ENCODE peak calls at places on chromosomes 5 and 9, in ten cellular contexts. T is hypothalamus; H is NCI-H774; M is stimulated activated CD8-positive, alpha-beta memory T cell treated with anti-CD3 and anti-CD28 coated beads, Interleukin-15, amount 100 ng/mL, for 24 hours; J is substantia nigra; E is activated CD8-positive, alpha-beta memory T cell treated with anti-CD3 and anti-CD28 coated beads for 1 hour; C is neural progenitor cell; R is mesendoderm; O is kidney tubule cell; F is HFF-Myc. D is an unnamed sample.
A peak's percentile ranks its signal among the peaks of the same experiment; 100 is the strongest.

GRCh38 chr9:89954229-89954628 is 349.4 kb downstream of the GADD45G start:
- DNase-seq in F (no peak), J (no peak), R (no peak), M (no peak), E (no peak), H (no peak), T (no peak), O (no peak), C (no peak), D (no peak)

GRCh38 chr5:103774736-103775135 is 212.1 kb upstream of the NUDT12 start:
- DNase-seq in O (peak; percentile 70), E (no peak), R (no peak), H (no peak), T (no peak), F (no peak), J (no peak), C (no peak), M (no peak), D (no peak)

GRCh38 chr9:13615660-13616615 is 336.4 kb upstream of the MPDZ start:
- DNase-seq in T (no peak), O (no peak), F (no peak), C (no peak), R (no peak), J (no peak), E (no peak), H (no peak), M (no peak), D (no peak)

GRCh38 chr5:113984928-113985327 is 376.9 kb upstream of the KCNN2 start:
- DNase-seq in H (no peak), O (no peak), T (no peak), E (no peak), F (no peak), J (no peak), C (no peak), R (no peak), M (no peak), D (no peak)

GRCh38 chr5:34415559-34416198 is 240.4 kb upstream of the RAI14 start:
- DNase-seq in R (no peak), J (no peak), E (no peak), O (peak; percentile 57), M (no peak), T (no peak), F (no peak), H (no peak), C (no peak), D (peak; percentile 24)

GRCh38 chr5:148909001-148909400 is 82.6 kb downstream of the ADRB2 start:
- DNase-seq in R (no peak), O (peak; percentile 39), M (no peak), T (no peak), C (no peak), F (peak; percentile 78), E (no peak), H (no peak), J (no peak), D (no peak)

GRCh38 chr5:151062405-151063135 is 18.3 kb downstream of the TNIP1 start:
- DNase-seq in E (no peak), C (no peak), T (no peak), F (no peak), J (no peak), H (no peak), R (no peak), O (no peak), M (no peak), D (no peak)

GRCh38 chr9:136292591-136293448 is 11.1 kb downstream of the CCDC187 start:
- DNase-seq in O (no peak), T (no peak), F (no peak), R (no peak), M (no peak), J (no peak), E (no peak), H (peak; percentile 44), C (no peak), D (no peak)

GRCh38 chr5:115661156-115661555 is 35.3 kb upstream of the TMED7 start:
- DNase-seq in J (no peak), R (no peak), F (no peak), O (no peak), M (no peak), T (no peak), H (no peak), C (no peak), E (no peak), D (no peak)

GRCh38 chr9:135010921-135011320 is 76.5 kb upstream of the OLFM1 start:
- DNase-seq in M (no peak), J (no peak), C (no peak), E (no peak), R (no peak), H (no peak), O (no peak), F (no peak), T (no peak), D (no peak)

GRCh38 chr9:15121591-15121990 is 185.4 kb downstream of the TTC39B start:
- DNase-seq in F (no peak), R (no peak), E (no peak), M (no peak), H (no peak), J (no peak), T (no peak), O (no peak), C (no peak), D (no peak)

GRCh38 chr5:134227259-134227658 is 1.4 kb upstream of the PPP2CA start:
- DNase-seq in E (no peak), F (no peak), R (peak; percentile 86), T (peak; percentile 16), C (peak; percentile 71), H (peak; percentile 4), O (peak; percentile 60), M (no peak), J (no peak), D (no peak)

GRCh38 chr9:87725356-87725899 is 491 bp upstream of the CTSL start:
- DNase-seq in M (no peak), J (no peak), F (peak; percentile 6), C (peak; percentile 50), O (no peak), T (no peak), E (no peak), R (peak; percentile 56), H (no peak), D (no peak)

GRCh38 chr9:12748016-12748415 is 26.8 kb upstream of the LURAP1L start:
- DNase-seq in T (no peak), O (peak; percentile 64), F (peak; percentile 30), E (no peak), M (no peak), R (no peak), H (no peak), J (no peak), C (no peak), D (no peak)

GRCh38 chr9:134403292-134403681 is 77.0 kb downstream of the RXRA start:
- DNase-seq in H (no peak), C (no peak), J (no peak), F (no peak), E (no peak), O (no peak), M (no peak), R (no peak), T (no peak), D (no peak)

GRCh38 chr9:72894342-72894741 is 58.5 kb downstream of the ALDH1A1 start:
- DNase-seq in F (peak; percentile 33), E (no peak), M (no peak), R (peak; percentile 5), C (peak; percentile 82), T (no peak), J (no peak), H (no peak), O (peak; percentile 65), D (no peak)

GRCh38 chr9:89635007-89635742 is 30.4 kb downstream of the GADD45G start:
- DNase-seq in C (no peak), F (no peak), T (no peak), M (no peak), O (peak; percentile 49), E (no peak), R (no peak), J (no peak), H (peak; percentile 79), D (no peak)